ENCODE peak calls at places on chromosomes 12 and 14, in nine cellular contexts. One of them, this sample, is unnamed.
A peak's percentile ranks its signal among the peaks of the same experiment; 100 is the strongest.

GRCh38 chr12:102833687-102834435 is 83.2 kb downstream of the PAH start:
- DNase-seq in H54: no peak
- DNase-seq in GM23248: peak; percentile 30
- DNase-seq in NCI-H1105 treated with DMSO at 0.1 percent for 48 hours: no peak
- DNase-seq in HT1080: no peak
- DNase-seq in KG1: no peak
- DNase-seq in MCF 10A: peak; percentile 45
- DNase-seq in naive thymus-derived CD8-positive, alpha-beta T cell: no peak
- DNase-seq in T-helper 1 cell: no peak
- DNase-seq in this sample: no peak

GRCh38 chr12:3680919-3681594 is 71.9 kb downstream of the CRACR2A start:
- DNase-seq in H54: no peak
- DNase-seq in GM23248: no peak
- DNase-seq in NCI-H1105 treated with DMSO at 0.1 percent for 48 hours: no peak
- DNase-seq in HT1080: no peak
- DNase-seq in KG1: no peak
- DNase-seq in MCF 10A: peak; percentile 30
- DNase-seq in naive thymus-derived CD8-positive, alpha-beta T cell: no peak
- DNase-seq in T-helper 1 cell: no peak
- DNase-seq in this sample: no peak

GRCh38 chr12:132449565-132450390 is 40.2 kb upstream of the FBRSL1 start:
- DNase-seq in H54: no peak
- DNase-seq in GM23248: no peak
- DNase-seq in NCI-H1105 treated with DMSO at 0.1 percent for 48 hours: no peak
- DNase-seq in HT1080: no peak
- DNase-seq in KG1: no peak
- DNase-seq in MCF 10A: no peak
- DNase-seq in naive thymus-derived CD8-positive, alpha-beta T cell: no peak
- DNase-seq in T-helper 1 cell: no peak
- DNase-seq in this sample: no peak

GRCh38 chr12:12922191-12922616 is 29.8 kb downstream of the GPRC5D start:
- DNase-seq in H54: peak; percentile 34
- DNase-seq in GM23248: peak; percentile 84
- DNase-seq in NCI-H1105 treated with DMSO at 0.1 percent for 48 hours: no peak
- DNase-seq in HT1080: peak; percentile 27
- DNase-seq in KG1: no peak
- DNase-seq in MCF 10A: no peak
- DNase-seq in naive thymus-derived CD8-positive, alpha-beta T cell: no peak
- DNase-seq in T-helper 1 cell: no peak
- DNase-seq in this sample: no peak

GRCh38 chr14:101594511-101595148 is 33.3 kb downstream of the DIO3 start:
- DNase-seq in H54: no peak
- DNase-seq in GM23248: no peak
- DNase-seq in NCI-H1105 treated with DMSO at 0.1 percent for 48 hours: no peak
- DNase-seq in HT1080: no peak
- DNase-seq in KG1: no peak
- DNase-seq in MCF 10A: no peak
- DNase-seq in naive thymus-derived CD8-positive, alpha-beta T cell: no peak
- DNase-seq in T-helper 1 cell: no peak
- DNase-seq in this sample: no peak

GRCh38 chr12:32695787-32696186 is 16.7 kb downstream of the DNM1L start:
- DNase-seq in H54: no peak
- DNase-seq in GM23248: no peak
- DNase-seq in NCI-H1105 treated with DMSO at 0.1 percent for 48 hours: no peak
- DNase-seq in HT1080: no peak
- DNase-seq in KG1: no peak
- DNase-seq in MCF 10A: no peak
- DNase-seq in naive thymus-derived CD8-positive, alpha-beta T cell: no peak
- DNase-seq in T-helper 1 cell: no peak
- DNase-seq in this sample: no peak

GRCh38 chr12:52005903-52006703 is 643 bp upstream of the TAMALIN start:
- DNase-seq in H54: no peak
- DNase-seq in GM23248: no peak
- DNase-seq in NCI-H1105 treated with DMSO at 0.1 percent for 48 hours: peak; percentile 22
- DNase-seq in HT1080: no peak
- DNase-seq in KG1: no peak
- DNase-seq in MCF 10A: no peak
- DNase-seq in naive thymus-derived CD8-positive, alpha-beta T cell: peak; percentile 46
- DNase-seq in T-helper 1 cell: no peak
- DNase-seq in this sample: no peak

GRCh38 chr12:50566066-50566465 is 61.3 kb downstream of the DIP2B start:
- DNase-seq in H54: no peak
- DNase-seq in GM23248: no peak
- DNase-seq in NCI-H1105 treated with DMSO at 0.1 percent for 48 hours: no peak
- DNase-seq in HT1080: no peak
- DNase-seq in KG1: no peak
- DNase-seq in MCF 10A: no peak
- DNase-seq in naive thymus-derived CD8-positive, alpha-beta T cell: no peak
- DNase-seq in T-helper 1 cell: no peak
- DNase-seq in this sample: no peak

GRCh38 chr14:56794557-56795283 is 15.6 kb downstream of the OTX2 start:
- DNase-seq in H54: no peak
- DNase-seq in GM23248: no peak
- DNase-seq in NCI-H1105 treated with DMSO at 0.1 percent for 48 hours: no peak
- DNase-seq in HT1080: no peak
- DNase-seq in KG1: no peak
- DNase-seq in MCF 10A: no peak
- DNase-seq in naive thymus-derived CD8-positive, alpha-beta T cell: no peak
- DNase-seq in T-helper 1 cell: no peak
- DNase-seq in this sample: no peak

GRCh38 chr12:15152456-15152855 is 68.8 kb downstream of the RERG start:
- DNase-seq in H54: no peak
- DNase-seq in GM23248: peak; percentile 37
- DNase-seq in NCI-H1105 treated with DMSO at 0.1 percent for 48 hours: no peak
- DNase-seq in HT1080: no peak
- DNase-seq in KG1: no peak
- DNase-seq in MCF 10A: peak; percentile 26
- DNase-seq in naive thymus-derived CD8-positive, alpha-beta T cell: no peak
- DNase-seq in T-helper 1 cell: no peak
- DNase-seq in this sample: no peak

GRCh38 chr12:95415451-95415850 is 58.5 kb upstream of the METAP2 start:
- DNase-seq in H54: no peak
- DNase-seq in GM23248: no peak
- DNase-seq in NCI-H1105 treated with DMSO at 0.1 percent for 48 hours: no peak
- DNase-seq in HT1080: no peak
- DNase-seq in KG1: no peak
- DNase-seq in MCF 10A: no peak
- DNase-seq in naive thymus-derived CD8-positive, alpha-beta T cell: no peak
- DNase-seq in T-helper 1 cell: no peak
- DNase-seq in this sample: no peak

GRCh38 chr14:67610491-67610890 is 9.2 kb upstream of the ARG2 start:
- DNase-seq in H54: no peak
- DNase-seq in GM23248: no peak
- DNase-seq in NCI-H1105 treated with DMSO at 0.1 percent for 48 hours: no peak
- DNase-seq in HT1080: no peak
- DNase-seq in KG1: no peak
- DNase-seq in MCF 10A: no peak
- DNase-seq in naive thymus-derived CD8-positive, alpha-beta T cell: no peak
- DNase-seq in T-helper 1 cell: no peak
- DNase-seq in this sample: no peak

GRCh38 chr12:93081810-93082165 is 152.7 kb upstream of the EEA1 start:
- DNase-seq in H54: no peak
- DNase-seq in GM23248: no peak
- DNase-seq in NCI-H1105 treated with DMSO at 0.1 percent for 48 hours: no peak
- DNase-seq in HT1080: no peak
- DNase-seq in KG1: no peak
- DNase-seq in MCF 10A: no peak
- DNase-seq in naive thymus-derived CD8-positive, alpha-beta T cell: no peak
- DNase-seq in T-helper 1 cell: no peak
- DNase-seq in this sample: no peak

GRCh38 chr12:127926004-127926403 is 341.0 kb upstream of the TMEM132C start:
- DNase-seq in H54: no peak
- DNase-seq in GM23248: peak; percentile 64
- DNase-seq in NCI-H1105 treated with DMSO at 0.1 percent for 48 hours: no peak
- DNase-seq in HT1080: no peak
- DNase-seq in KG1: no peak
- DNase-seq in MCF 10A: no peak
- DNase-seq in naive thymus-derived CD8-positive, alpha-beta T cell: no peak
- DNase-seq in T-helper 1 cell: no peak
- DNase-seq in this sample: no peak

GRCh38 chr12:12883369-12884001 is 7.9 kb upstream of the GPRC5A start:
- DNase-seq in H54: no peak
- DNase-seq in GM23248: peak; percentile 35
- DNase-seq in NCI-H1105 treated with DMSO at 0.1 percent for 48 hours: no peak
- DNase-seq in HT1080: peak; percentile 70
- DNase-seq in KG1: no peak
- DNase-seq in MCF 10A: peak; percentile 85
- DNase-seq in naive thymus-derived CD8-positive, alpha-beta T cell: no peak
- DNase-seq in T-helper 1 cell: no peak
- DNase-seq in this sample: no peak

GRCh38 chr12:3438401-3438800 is 52.6 kb upstream of the PRMT8 start:
- DNase-seq in H54: no peak
- DNase-seq in GM23248: no peak
- DNase-seq in NCI-H1105 treated with DMSO at 0.1 percent for 48 hours: no peak
- DNase-seq in HT1080: no peak
- DNase-seq in KG1: no peak
- DNase-seq in MCF 10A: no peak
- DNase-seq in naive thymus-derived CD8-positive, alpha-beta T cell: no peak
- DNase-seq in T-helper 1 cell: no peak
- DNase-seq in this sample: no peak

GRCh38 chr12:9184276-9184675 is 23.9 kb downstream of the PZP start:
- DNase-seq in H54: no peak
- DNase-seq in GM23248: no peak
- DNase-seq in NCI-H1105 treated with DMSO at 0.1 percent for 48 hours: no peak
- DNase-seq in HT1080: no peak
- DNase-seq in KG1: no peak
- DNase-seq in MCF 10A: no peak
- DNase-seq in naive thymus-derived CD8-positive, alpha-beta T cell: no peak
- DNase-seq in T-helper 1 cell: no peak
- DNase-seq in this sample: no peak

GRCh38 chr14:93132472-93133065 is 16.8 kb upstream of the ITPK1 start:
- DNase-seq in H54: no peak
- DNase-seq in GM23248: peak; percentile 37
- DNase-seq in NCI-H1105 treated with DMSO at 0.1 percent for 48 hours: no peak
- DNase-seq in HT1080: peak; percentile 39
- DNase-seq in KG1: no peak
- DNase-seq in MCF 10A: peak; percentile 54
- DNase-seq in naive thymus-derived CD8-positive, alpha-beta T cell: no peak
- DNase-seq in T-helper 1 cell: no peak
- DNase-seq in this sample: no peak